ENCODE peak calls at places on chromosomes 12 and 14, in nine cellular contexts. F is tibial nerve, Z is stomach, E is left ventricle myocardium inferior, B is uterus, Y is IMR-90, O is astrocyte, Q is PC-3, S is GM12878. G is an unnamed sample.

GRCh38 chr12:133129368-133130037 is 571 bp downstream of the ZNF891 start:
- DNase-seq in F (no peak), Z (no peak), E (no peak), B (no peak), Y (peak; percentile 15), O (peak; percentile 44), Q (peak; percentile 35), S (no peak), G (no peak)

GRCh38 chr12:5148880-5149279 is 105.2 kb downstream of the KCNA5 start:
- DNase-seq in F (no peak), Z (no peak), E (no peak), B (no peak), Y (no peak), O (no peak), Q (no peak), S (no peak), G (no peak)

GRCh38 chr12:104551313-104551931 is 94.7 kb downstream of the CHST11 start:
- DNase-seq in F (no peak), Z (peak; percentile 32), E (no peak), B (no peak), Y (no peak), O (no peak), Q (no peak), S (no peak), G (no peak)

GRCh38 chr12:45611061-45611460 is 118.4 kb upstream of the ARID2 start:
- DNase-seq in F (no peak), Z (no peak), E (no peak), B (no peak), Y (no peak), O (no peak), Q (no peak), S (no peak), G (no peak)

GRCh38 chr12:127487031-127487430 is 779.9 kb upstream of the TMEM132C start:
- DNase-seq in F (no peak), Z (no peak), E (no peak), B (no peak), Y (no peak), O (peak; percentile 51), Q (peak; percentile 88), S (no peak), G (no peak)

GRCh38 chr14:89167705-89168104 is 249.3 kb downstream of the FOXN3 start:
- DNase-seq in F (no peak), Z (no peak), E (no peak), B (no peak), Y (no peak), O (no peak), Q (no peak), S (no peak), G (no peak)

GRCh38 chr12:32005496-32006125 is 46.4 kb downstream of the RESF1 start:
- DNase-seq in F (no peak), Z (no peak), E (no peak), B (no peak), Y (no peak), O (peak; percentile 20), Q (no peak), S (no peak), G (no peak)

GRCh38 chr12:88723219-88723618 is 142.9 kb upstream of the KITLG start:
- DNase-seq in F (no peak), Z (no peak), E (no peak), B (no peak), Y (peak; percentile 36), O (peak; percentile 5), Q (peak; percentile 16), S (no peak), G (peak; percentile 49)

GRCh38 chr14:78606111-78606510 is 435.9 kb downstream of the NRXN3 start:
- DNase-seq in F (no peak), Z (no peak), E (no peak), B (no peak), Y (peak; percentile 75), O (peak; percentile 88), Q (no peak), S (no peak), G (peak; percentile 21)

GRCh38 chr12:114403690-114404450 is 2.1 kb downstream of the TBX5 start:
- DNase-seq in F (no peak), Z (no peak), E (peak; percentile 53), B (no peak), Y (peak; percentile 69), O (no peak), Q (no peak), S (no peak), G (no peak)

GRCh38 chr14:74945261-74945851 is 10.0 kb downstream of the PGF start:
- DNase-seq in F (no peak), Z (no peak), E (no peak), B (no peak), Y (no peak), O (no peak), Q (peak; percentile 49), S (no peak), G (no peak)

GRCh38 chr14:67268456-67269115 is 27.4 kb downstream of the PALS1 start:
- DNase-seq in F (no peak), Z (no peak), E (no peak), B (no peak), Y (peak; percentile 20), O (peak; percentile 36), Q (no peak), S (no peak), G (peak; percentile 14)

GRCh38 chr14:97046991-97047390 is 249.8 kb downstream of the VRK1 start:
- DNase-seq in F (no peak), Z (no peak), E (no peak), B (no peak), Y (no peak), O (no peak), Q (no peak), S (no peak), G (no peak)

GRCh38 chr14:31389947-31390346 is 30.4 kb downstream of the HEATR5A start:
- DNase-seq in F (no peak), Z (no peak), E (no peak), B (no peak), Y (no peak), O (no peak), Q (no peak), S (no peak), G (no peak)

GRCh38 chr14:59534361-59534987 is 42.1 kb downstream of the CCDC175 start:
- DNase-seq in F (no peak), Z (no peak), E (no peak), B (no peak), Y (peak; percentile 44), O (no peak), Q (no peak), S (no peak), G (no peak)

GRCh38 chr14:71720978-71721624 is 211.1 kb upstream of the RGS6 start:
- DNase-seq in F (no peak), Z (no peak), E (no peak), B (no peak), Y (peak; percentile 85), O (peak; percentile 71), Q (peak; percentile 74), S (peak; percentile 11), G (peak; percentile 95)

GRCh38 chr12:86376052-86376451 is 119.9 kb upstream of the MGAT4C start:
- DNase-seq in F (no peak), Z (no peak), E (peak; percentile 16), B (no peak), Y (no peak), O (no peak), Q (no peak), S (no peak), G (no peak)

GRCh38 chr12:104171785-104172563 is 34.0 kb upstream of the NFYB start:
- DNase-seq in F (no peak), Z (no peak), E (no peak), B (no peak), Y (no peak), O (no peak), Q (no peak), S (no peak), G (no peak)

GRCh38 chr12:4432878-4433820 is 12.5 kb downstream of the FGF6 start:
- DNase-seq in F (no peak), Z (no peak), E (no peak), B (no peak), Y (no peak), O (no peak), Q (no peak), S (no peak), G (no peak)

GRCh38 chr14:61403411-61403810 is 82.0 kb downstream of the PRKCH start:
- DNase-seq in F (no peak), Z (no peak), E (no peak), B (no peak), Y (no peak), O (no peak), Q (no peak), S (peak; percentile 61), G (no peak)

DNA sequence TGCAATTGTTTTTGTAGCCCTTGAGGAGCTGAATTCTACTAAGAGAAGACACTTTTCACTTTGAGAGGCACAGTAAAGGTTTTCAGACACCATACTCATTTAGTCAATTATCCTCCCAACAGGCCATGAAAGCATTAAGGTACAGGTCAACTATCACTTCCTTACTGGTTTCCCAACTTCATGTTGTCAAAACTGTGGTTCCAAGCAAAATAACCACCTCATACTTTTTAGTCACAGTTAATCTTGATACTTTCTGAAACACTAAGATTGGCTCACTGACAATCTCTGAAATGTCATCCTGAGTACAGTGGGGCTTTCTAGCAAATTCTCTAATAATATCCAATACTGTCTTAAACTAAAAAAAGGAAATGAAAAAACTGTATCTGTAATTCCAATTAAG is 71.7 kb downstream of the SLC2A13 start:
- DNase-seq in F (no peak), Z (no peak), E (no peak), B (no peak), Y (no peak), O (no peak), Q (no peak), S (no peak), G (no peak)
- H3K27ac ChIP-seq in F (no peak overlapping the region), Z (no peak overlapping the region), E (no peak overlapping the region), B (no peak overlapping the region), Y (no peak overlapping the region), O (no peak overlapping the region), Q (no peak overlapping the region), S (no peak overlapping the region), G (no peak overlapping the region)

GRCh38 chr12:124374147-124374546 is 79.3 kb downstream of the RFLNA start:
- DNase-seq in F (no peak), Z (no peak), E (no peak), B (no peak), Y (no peak), O (no peak), Q (no peak), S (no peak), G (no peak)
- H3K4me1 ChIP-seq in F (peaks cover 30% of the 10 kb centered on the region), Z (peaks cover 16% of the 10 kb centered on the region), E (peaks cover 52% of the 10 kb centered on the region), B (peaks cover 16% of the 10 kb centered on the region), Y (peaks cover 10% of the 10 kb centered on the region), O (peaks cover 18% of the 10 kb centered on the region), Q (peaks cover 28% of the 10 kb centered on the region), S (no peaks in the 10 kb centered on the region), G (no peaks in the 10 kb centered on the region)

DNA sequence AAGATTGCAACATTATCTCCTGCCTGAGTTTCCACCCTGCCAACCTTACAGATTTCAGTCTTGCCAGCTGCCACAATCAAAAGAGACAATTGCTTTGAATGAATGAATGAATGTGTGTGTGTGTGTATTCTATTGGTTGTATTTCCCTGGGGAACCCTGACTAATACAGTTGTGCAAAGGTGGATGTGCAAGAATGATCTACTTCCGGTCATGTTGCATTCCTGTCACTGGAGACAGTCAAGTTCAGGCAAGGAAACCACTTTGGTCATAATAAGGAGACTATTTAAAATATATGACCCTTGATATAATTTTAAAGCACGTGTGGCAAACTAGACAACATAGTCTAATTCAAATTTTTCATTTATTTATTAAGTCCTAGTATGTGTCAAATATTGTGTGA is 13.1 kb downstream of the RERG start:
- DNase-seq in F (no peak), Z (no peak), E (no peak), B (no peak), Y (no peak), O (no peak), Q (no peak), S (no peak), G (peak; percentile 66)
- TF ChIP-seq CTCF in F (peak; percentile 31), Z (no peak), E (peak; percentile 32), B (peak; percentile 53), Y (peak; percentile 26), O (peak; percentile 42), Q (no peak), S (no peak), G (peak; percentile 59)

GRCh38 chr14:34436960-34437728 is 24.9 kb downstream of the SPTSSA start:
- DNase-seq in F (no peak), Z (no peak), E (no peak), B (no peak), Y (no peak), O (no peak), Q (no peak), S (no peak), G (no peak)
- H3K27ac ChIP-seq in F (no peak overlapping the region), Z (no peak overlapping the region), E (no peak overlapping the region), B (no peak overlapping the region), Y (peak overlapping the region; percentile 57), O (peak overlapping the region; percentile 22), Q (peak overlapping the region; percentile 52), S (no peak overlapping the region), G (no peak overlapping the region)

G was measured in foreskin keratinocyte.